ENCODE peak calls at places on chromosome 6, in seven cellular contexts. U, B, S, L, X, Z and Y are unnamed samples.

GRCh38 chr6:53233309-53233708 is 84.7 kb upstream of the GCM1 start:
- DNase-seq in Z (no peak), U (no peak), L (no peak), S (no peak), X (no peak), B (no peak), Y (no peak)

GRCh38 chr6:48541669-48542068 is 430.7 kb upstream of the PTCHD4 start:
- DNase-seq in X (no peak), S (peak; percentile 2), U (no peak), L (no peak), B (no peak), Z (no peak), Y (no peak)

GRCh38 chr6:37375376-37375775 is 21.6 kb downstream of the RNF8 start:
- DNase-seq in Z (no peak), L (no peak), S (no peak), X (no peak), B (no peak), U (no peak), Y (no peak)

GRCh38 chr6:13566500-13566899 is 7.9 kb upstream of the SIRT5 start:
- DNase-seq in X (no peak), Z (no peak), L (no peak), B (no peak), U (no peak), S (no peak), Y (no peak)

GRCh38 chr6:72826033-72826432 is 204.2 kb downstream of the KCNQ5 start:
- DNase-seq in X (no peak), Z (no peak), L (peak; percentile 21), B (no peak), S (peak; percentile 74), U (no peak), Y (no peak)

GRCh38 chr6:20840675-20841074 is 306.4 kb downstream of the CDKAL1 start:
- DNase-seq in L (peak; percentile 55), B (no peak), Z (no peak), U (no peak), X (peak; percentile 78), S (peak; percentile 49), Y (peak; percentile 36)

GRCh38 chr6:1669996-1670395 is 60.3 kb downstream of the FOXC1 start:
- DNase-seq in U (no peak), L (no peak), X (no peak), Z (no peak), B (no peak), S (no peak), Y (no peak)

GRCh38 chr6:157800420-157801237 is 22.4 kb upstream of the SNX9 start:
- DNase-seq in U (no peak), Z (no peak), B (no peak), X (peak; percentile 67), S (peak; percentile 80), L (peak; percentile 46), Y (peak; percentile 53)

GRCh38 chr6:155432293-155432692 is 23.3 kb downstream of the NOX3 start:
- DNase-seq in S (no peak), Z (no peak), X (no peak), U (no peak), B (no peak), L (no peak), Y (no peak)

GRCh38 chr6:27517238-27517637 is 44.3 kb upstream of the ZNF184 start:
- DNase-seq in S (no peak), L (no peak), U (no peak), X (no peak), Z (no peak), B (no peak), Y (no peak)

GRCh38 chr6:27517928-27518787 is 45.3 kb upstream of the ZNF184 start:
- DNase-seq in B (no peak), Z (no peak), S (peak; percentile 25), L (no peak), X (no peak), U (no peak), Y (no peak)

GRCh38 chr6:27518881-27519795 is 46.2 kb upstream of the ZNF184 start:
- DNase-seq in L (peak; percentile 77), S (peak; percentile 90), B (peak; percentile 88), X (peak; percentile 87), U (peak; percentile 35), Z (peak; percentile 88), Y (peak; percentile 74)

GRCh38 chr6:27512525-27512924 is 39.6 kb upstream of the ZNF184 start:
- DNase-seq in X (no peak), Z (no peak), S (no peak), B (no peak), L (no peak), U (no peak), Y (no peak)

DNA sequence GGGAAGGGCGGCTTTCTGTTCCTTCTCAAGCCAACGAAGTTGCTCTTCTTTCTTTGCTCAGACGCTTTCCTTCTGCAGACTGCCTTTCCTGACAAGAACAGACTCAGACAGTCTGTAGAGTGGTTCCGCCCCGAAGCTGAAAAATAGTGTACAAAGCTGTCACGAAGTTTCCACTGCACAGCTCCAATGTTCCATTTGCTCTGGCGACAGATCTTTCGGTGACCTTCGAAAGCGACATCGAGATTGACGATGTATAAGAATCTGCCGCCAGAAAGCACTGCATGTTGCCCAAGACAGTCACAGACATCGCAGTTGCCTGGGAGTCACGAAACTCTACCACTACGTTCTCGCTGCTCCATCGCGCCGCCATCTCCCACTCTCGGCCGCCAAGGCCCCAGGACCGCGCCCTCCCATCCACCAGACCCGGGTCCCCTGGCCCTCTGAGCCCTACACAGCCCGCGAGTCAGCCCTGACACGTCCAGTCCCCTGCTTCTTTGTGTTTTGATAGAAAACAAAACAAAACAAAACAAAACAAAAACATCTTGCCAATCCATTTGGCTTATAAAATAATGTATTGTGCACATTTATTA is 42.1 kb upstream of the ZNF184 start:
- DNase-seq in L (no peak), X (no peak), U (no peak), Z (no peak), B (no peak), S (peak; percentile 20), Y (no peak)
- H3K4me3 ChIP-seq in L (peak overlapping the region; percentile 28), X (peak overlapping the region; percentile 41), U (no peak overlapping the region), Z (no peak overlapping the region), B (peak overlapping the region; percentile 4), S (peak overlapping the region; percentile 45), Y (peak overlapping the region; percentile 18)

GRCh38 chr6:106614592-106615301 is 14.6 kb downstream of the RTN4IP1 start:
- DNase-seq in B (no peak), S (no peak), Z (no peak), U (no peak), L (no peak), X (no peak), Y (no peak)

GRCh38 chr6:106613590-106613989 is 15.7 kb downstream of the RTN4IP1 start:
- DNase-seq in L (no peak), U (no peak), Z (no peak), X (no peak), B (no peak), S (no peak), Y (no peak)

GRCh38 chr6:106614131-106614530 is 15.2 kb downstream of the RTN4IP1 start:
- DNase-seq in X (no peak), B (no peak), S (no peak), L (no peak), Z (no peak), U (no peak), Y (no peak)

GRCh38 chr6:106611030-106611429 is 18.3 kb downstream of the RTN4IP1 start:
- DNase-seq in X (no peak), S (no peak), B (no peak), U (no peak), Z (no peak), L (no peak), Y (no peak)

DNA sequence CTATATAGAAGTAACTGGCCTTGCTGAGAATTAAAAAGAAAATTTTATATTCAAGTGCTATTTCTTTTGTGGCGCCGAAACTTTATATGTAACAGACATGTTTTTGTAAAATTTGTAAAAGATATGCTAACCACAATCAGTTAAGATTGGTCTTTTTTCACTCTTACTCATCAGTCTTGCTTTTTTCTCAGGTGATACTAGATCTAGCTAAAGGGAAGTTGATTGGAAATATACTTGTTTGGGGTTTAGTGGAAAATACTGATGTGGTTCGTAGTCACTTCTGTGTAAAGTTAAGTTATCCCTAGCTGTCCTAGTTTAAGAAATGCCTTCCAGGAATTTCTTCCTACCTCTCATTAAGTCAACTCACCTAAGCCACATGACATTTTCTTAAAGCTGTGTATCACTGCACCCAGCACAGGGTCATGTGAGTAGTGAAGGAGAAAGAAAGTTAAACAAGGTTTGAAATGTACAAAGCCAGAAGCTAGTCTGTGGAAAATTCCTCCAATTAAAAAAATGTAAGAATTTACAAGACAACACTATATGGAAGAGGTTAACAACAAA is 16.3 kb downstream of the RTN4IP1 start:
- DNase-seq in S (no peak), U (no peak), L (no peak), Z (no peak), X (no peak), B (no peak), Y (no peak)
- H3K4me3 ChIP-seq in S (no peak overlapping the region), U (no peak overlapping the region), L (no peak overlapping the region), Z (no peak overlapping the region), X (no peak overlapping the region), B (no peak overlapping the region), Y (no peak overlapping the region)

GRCh38 chr6:46733410-46733809 is 1.8 kb downstream of the PLA2G7 start:
- DNase-seq in X (no peak), S (no peak), B (no peak), U (no peak), L (no peak), Z (no peak), Y (no peak)

GRCh38 chr6:46730918-46731461 is 4.2 kb downstream of the PLA2G7 start:
- DNase-seq in B (no peak), Z (no peak), X (no peak), S (no peak), U (no peak), L (no peak), Y (no peak)

GRCh38 chr6:46734867-46735719 is at the start of gene PLA2G7:
- DNase-seq in B (peak; percentile 63), U (no peak), X (no peak), S (peak; percentile 27), Z (peak; percentile 32), L (no peak), Y (no peak)

GRCh38 chr6:46736913-46737312 is 1.7 kb upstream of the PLA2G7 start:
- DNase-seq in S (no peak), L (no peak), Z (no peak), U (no peak), X (no peak), B (no peak), Y (no peak)

DNA sequence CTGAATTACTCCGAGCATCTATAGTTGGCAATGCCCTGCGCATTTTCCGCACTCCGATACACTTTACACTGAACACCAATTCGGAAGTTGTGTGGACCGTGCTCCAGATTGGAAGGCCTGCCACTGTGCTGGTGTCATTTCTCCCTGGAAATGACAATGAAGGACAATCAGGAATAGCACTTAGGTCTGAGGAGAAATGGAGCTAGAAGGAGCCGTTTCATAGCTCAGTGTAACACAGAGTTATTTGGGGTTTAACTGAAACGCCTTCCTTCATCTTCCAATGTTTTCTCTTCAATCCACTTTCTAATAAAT is 501 bp upstream of the PLA2G7 start:
- DNase-seq in U (no peak), X (no peak), L (no peak), S (no peak), Z (no peak), B (no peak), Y (no peak)
- H3K4me3 ChIP-seq in U (no peak overlapping the region), X (no peak overlapping the region), L (no peak overlapping the region), S (no peak overlapping the region), Z (peak overlapping the region; percentile 76), B (peak overlapping the region; percentile 48), Y (no peak overlapping the region)

GRCh38 chr6:138161118-138161433 is 663 bp upstream of the ARFGEF3 start:
- DNase-seq in X (no peak), B (no peak), Z (no peak), L (no peak), S (no peak), U (no peak), Y (no peak)
- H3K4me3 ChIP-seq in X (peak overlapping the region; percentile 39), B (peak overlapping the region; percentile 55), Z (peak overlapping the region; percentile 60), L (peak overlapping the region; percentile 19), S (peak overlapping the region; percentile 42), U (no peak overlapping the region), Y (peak overlapping the region; percentile 71)